ENCODE peak calls at places on chromosomes 6 and 20, in ten cellular contexts. One of them, this sample, is unnamed.
A peak's percentile ranks its signal among the peaks of the same experiment; 100 is the strongest.

GRCh38 chr20:48680650-48681049 is 147.1 kb downstream of the PREX1 start:
- DNase-seq in mucosa of gallbladder: no peak
- DNase-seq in fibroblast of mammary gland: no peak
- DNase-seq in non-pigmented ciliary epithelial cell: no peak
- DNase-seq in HepG2: no peak
- DNase-seq in GM12892: no peak
- DNase-seq in esophagus squamous epithelium: no peak
- DNase-seq in cardiac fibroblast: no peak
- DNase-seq in retina: no peak
- DNase-seq in fibroblast of pulmonary artery: no peak
- DNase-seq in this sample: no peak

GRCh38 chr20:37816003-37816402 is 86.9 kb upstream of the VSTM2L start:
- DNase-seq in mucosa of gallbladder: no peak
- DNase-seq in fibroblast of mammary gland: no peak
- DNase-seq in non-pigmented ciliary epithelial cell: no peak
- DNase-seq in HepG2: no peak
- DNase-seq in GM12892: no peak
- DNase-seq in esophagus squamous epithelium: no peak
- DNase-seq in cardiac fibroblast: no peak
- DNase-seq in retina: no peak
- DNase-seq in fibroblast of pulmonary artery: no peak
- DNase-seq in this sample: no peak

GRCh38 chr6:112833546-112834215 is 486.6 kb downstream of the RFPL4B start:
- DNase-seq in mucosa of gallbladder: no peak
- DNase-seq in fibroblast of mammary gland: no peak
- DNase-seq in non-pigmented ciliary epithelial cell: no peak
- DNase-seq in HepG2: no peak
- DNase-seq in GM12892: no peak
- DNase-seq in esophagus squamous epithelium: no peak
- DNase-seq in cardiac fibroblast: peak; percentile 56
- DNase-seq in retina: no peak
- DNase-seq in fibroblast of pulmonary artery: peak; percentile 15
- DNase-seq in this sample: no peak

GRCh38 chr20:22577515-22578220 is 6.7 kb downstream of the FOXA2 start:
- DNase-seq in mucosa of gallbladder: peak; percentile 59
- DNase-seq in fibroblast of mammary gland: no peak
- DNase-seq in non-pigmented ciliary epithelial cell: no peak
- DNase-seq in HepG2: peak; percentile 52
- DNase-seq in GM12892: no peak
- DNase-seq in esophagus squamous epithelium: no peak
- DNase-seq in cardiac fibroblast: no peak
- DNase-seq in retina: peak; percentile 57
- DNase-seq in fibroblast of pulmonary artery: no peak
- DNase-seq in this sample: no peak

GRCh38 chr6:79821859-79822258 is 125.5 kb downstream of the ELOVL4 start:
- DNase-seq in mucosa of gallbladder: no peak
- DNase-seq in fibroblast of mammary gland: peak; percentile 17
- DNase-seq in non-pigmented ciliary epithelial cell: no peak
- DNase-seq in HepG2: no peak
- DNase-seq in GM12892: no peak
- DNase-seq in esophagus squamous epithelium: no peak
- DNase-seq in cardiac fibroblast: peak; percentile 8
- DNase-seq in retina: no peak
- DNase-seq in fibroblast of pulmonary artery: peak; percentile 8
- DNase-seq in this sample: no peak

GRCh38 chr6:30730611-30731435 is 10.7 kb downstream of the TUBB start:
- DNase-seq in mucosa of gallbladder: peak; percentile 78
- DNase-seq in fibroblast of mammary gland: peak; percentile 41
- DNase-seq in non-pigmented ciliary epithelial cell: no peak
- DNase-seq in HepG2: peak; percentile 67
- DNase-seq in GM12892: peak; percentile 80
- DNase-seq in esophagus squamous epithelium: no peak
- DNase-seq in cardiac fibroblast: peak; percentile 57
- DNase-seq in retina: peak; percentile 77
- DNase-seq in fibroblast of pulmonary artery: no peak
- DNase-seq in this sample: no peak

GRCh38 chr6:45650527-45651135 is 272.9 kb upstream of the SUPT3H start:
- DNase-seq in mucosa of gallbladder: no peak
- DNase-seq in fibroblast of mammary gland: peak; percentile 98
- DNase-seq in non-pigmented ciliary epithelial cell: peak; percentile 97
- DNase-seq in HepG2: no peak
- DNase-seq in GM12892: no peak
- DNase-seq in esophagus squamous epithelium: no peak
- DNase-seq in cardiac fibroblast: peak; percentile 70
- DNase-seq in retina: no peak
- DNase-seq in fibroblast of pulmonary artery: peak; percentile 80
- DNase-seq in this sample: no peak

GRCh38 chr20:20780127-20780822 is 67.8 kb upstream of the RALGAPA2 start:
- DNase-seq in mucosa of gallbladder: peak; percentile 71
- DNase-seq in fibroblast of mammary gland: peak; percentile 25
- DNase-seq in non-pigmented ciliary epithelial cell: no peak
- DNase-seq in HepG2: peak; percentile 21
- DNase-seq in GM12892: no peak
- DNase-seq in esophagus squamous epithelium: no peak
- DNase-seq in cardiac fibroblast: peak; percentile 41
- DNase-seq in retina: no peak
- DNase-seq in fibroblast of pulmonary artery: peak; percentile 8
- DNase-seq in this sample: no peak

GRCh38 chr20:52972190-52972937 is at the start of gene TSHZ2:
- DNase-seq in mucosa of gallbladder: peak; percentile 81
- DNase-seq in fibroblast of mammary gland: peak; percentile 84
- DNase-seq in non-pigmented ciliary epithelial cell: no peak
- DNase-seq in HepG2: peak; percentile 24
- DNase-seq in GM12892: no peak
- DNase-seq in esophagus squamous epithelium: peak; percentile 6
- DNase-seq in cardiac fibroblast: peak; percentile 70
- DNase-seq in retina: peak; percentile 79
- DNase-seq in fibroblast of pulmonary artery: peak; percentile 65
- DNase-seq in this sample: no peak

GRCh38 chr6:153038378-153038777 is 35.9 kb upstream of the MTRF1L start:
- DNase-seq in mucosa of gallbladder: no peak
- DNase-seq in fibroblast of mammary gland: peak; percentile 90
- DNase-seq in non-pigmented ciliary epithelial cell: peak; percentile 45
- DNase-seq in HepG2: no peak
- DNase-seq in GM12892: no peak
- DNase-seq in esophagus squamous epithelium: no peak
- DNase-seq in cardiac fibroblast: peak; percentile 15
- DNase-seq in retina: no peak
- DNase-seq in fibroblast of pulmonary artery: peak; percentile 31
- DNase-seq in this sample: no peak

GRCh38 chr6:99031957-99032356 is 84.2 kb upstream of the FBXL4 start:
- DNase-seq in mucosa of gallbladder: no peak
- DNase-seq in fibroblast of mammary gland: no peak
- DNase-seq in non-pigmented ciliary epithelial cell: no peak
- DNase-seq in HepG2: no peak
- DNase-seq in GM12892: no peak
- DNase-seq in esophagus squamous epithelium: no peak
- DNase-seq in cardiac fibroblast: no peak
- DNase-seq in retina: no peak
- DNase-seq in fibroblast of pulmonary artery: no peak
- DNase-seq in this sample: no peak

GRCh38 chr6:12356983-12357972 is 67.1 kb downstream of the EDN1 start:
- DNase-seq in mucosa of gallbladder: no peak
- DNase-seq in fibroblast of mammary gland: peak; percentile 78
- DNase-seq in non-pigmented ciliary epithelial cell: no peak
- DNase-seq in HepG2: no peak
- DNase-seq in GM12892: no peak
- DNase-seq in esophagus squamous epithelium: no peak
- DNase-seq in cardiac fibroblast: no peak
- DNase-seq in retina: no peak
- DNase-seq in fibroblast of pulmonary artery: no peak
- DNase-seq in this sample: no peak

GRCh38 chr6:35727206-35727934 is 9.5 kb upstream of the ARMC12 start:
- DNase-seq in mucosa of gallbladder: peak; percentile 74
- DNase-seq in fibroblast of mammary gland: peak; percentile 96
- DNase-seq in non-pigmented ciliary epithelial cell: no peak
- DNase-seq in HepG2: peak; percentile 65
- DNase-seq in GM12892: peak; percentile 53
- DNase-seq in esophagus squamous epithelium: no peak
- DNase-seq in cardiac fibroblast: peak; percentile 97
- DNase-seq in retina: peak; percentile 89
- DNase-seq in fibroblast of pulmonary artery: peak; percentile 95
- DNase-seq in this sample: no peak

GRCh38 chr6:63502165-63502564 is 70.1 kb upstream of the LOC128125822 start:
- DNase-seq in mucosa of gallbladder: no peak
- DNase-seq in fibroblast of mammary gland: no peak
- DNase-seq in non-pigmented ciliary epithelial cell: no peak
- DNase-seq in HepG2: no peak
- DNase-seq in GM12892: no peak
- DNase-seq in esophagus squamous epithelium: no peak
- DNase-seq in cardiac fibroblast: no peak
- DNase-seq in retina: no peak
- DNase-seq in fibroblast of pulmonary artery: no peak
- DNase-seq in this sample: no peak

GRCh38 chr6:148491638-148492210 is 149.1 kb downstream of the SASH1 start:
- DNase-seq in mucosa of gallbladder: no peak
- DNase-seq in fibroblast of mammary gland: peak; percentile 64
- DNase-seq in non-pigmented ciliary epithelial cell: no peak
- DNase-seq in HepG2: no peak
- DNase-seq in GM12892: no peak
- DNase-seq in esophagus squamous epithelium: no peak
- DNase-seq in cardiac fibroblast: no peak
- DNase-seq in retina: no peak
- DNase-seq in fibroblast of pulmonary artery: no peak
- DNase-seq in this sample: no peak

GRCh38 chr20:57260065-57260958 is 6.1 kb downstream of the BMP7 start:
- DNase-seq in mucosa of gallbladder: no peak
- DNase-seq in fibroblast of mammary gland: no peak
- DNase-seq in non-pigmented ciliary epithelial cell: no peak
- DNase-seq in HepG2: no peak
- DNase-seq in GM12892: no peak
- DNase-seq in esophagus squamous epithelium: no peak
- DNase-seq in cardiac fibroblast: no peak
- DNase-seq in retina: peak; percentile 61
- DNase-seq in fibroblast of pulmonary artery: no peak
- DNase-seq in this sample: no peak

GRCh38 chr20:38214256-38214870 is 46.2 kb downstream of the KIAA1755 start:
- DNase-seq in mucosa of gallbladder: no peak
- DNase-seq in fibroblast of mammary gland: no peak
- DNase-seq in non-pigmented ciliary epithelial cell: no peak
- DNase-seq in HepG2: no peak
- DNase-seq in GM12892: no peak
- DNase-seq in esophagus squamous epithelium: no peak
- DNase-seq in cardiac fibroblast: no peak
- DNase-seq in retina: no peak
- DNase-seq in fibroblast of pulmonary artery: no peak
- DNase-seq in this sample: no peak

GRCh38 chr6:12288844-12289654 is 1.1 kb upstream of the EDN1 start:
- DNase-seq in mucosa of gallbladder: peak; percentile 62
- DNase-seq in fibroblast of mammary gland: peak; percentile 63
- DNase-seq in non-pigmented ciliary epithelial cell: no peak
- DNase-seq in HepG2: peak; percentile 18
- DNase-seq in GM12892: no peak
- DNase-seq in esophagus squamous epithelium: no peak
- DNase-seq in cardiac fibroblast: peak; percentile 76
- DNase-seq in retina: peak; percentile 68
- DNase-seq in fibroblast of pulmonary artery: peak; percentile 81
- DNase-seq in this sample: no peak

GRCh38 chr6:152356016-152356415 is 281.1 kb downstream of the SYNE1 start:
- DNase-seq in mucosa of gallbladder: no peak
- DNase-seq in fibroblast of mammary gland: no peak
- DNase-seq in non-pigmented ciliary epithelial cell: no peak
- DNase-seq in HepG2: no peak
- DNase-seq in GM12892: no peak
- DNase-seq in esophagus squamous epithelium: no peak
- DNase-seq in cardiac fibroblast: no peak
- DNase-seq in retina: no peak
- DNase-seq in fibroblast of pulmonary artery: no peak
- DNase-seq in this sample: no peak

GRCh38 chr6:56154076-56154475 is 93.3 kb downstream of the COL21A1 start:
- DNase-seq in mucosa of gallbladder: no peak
- DNase-seq in fibroblast of mammary gland: no peak
- DNase-seq in non-pigmented ciliary epithelial cell: no peak
- DNase-seq in HepG2: no peak
- DNase-seq in GM12892: no peak
- DNase-seq in esophagus squamous epithelium: no peak
- DNase-seq in cardiac fibroblast: no peak
- DNase-seq in retina: no peak
- DNase-seq in fibroblast of pulmonary artery: no peak
- DNase-seq in this sample: no peak

GRCh38 chr6:139330271-139330670 is 38.5 kb upstream of the TXLNB start:
- DNase-seq in mucosa of gallbladder: no peak
- DNase-seq in fibroblast of mammary gland: no peak
- DNase-seq in non-pigmented ciliary epithelial cell: no peak
- DNase-seq in HepG2: no peak
- DNase-seq in GM12892: no peak
- DNase-seq in esophagus squamous epithelium: no peak
- DNase-seq in cardiac fibroblast: no peak
- DNase-seq in retina: no peak
- DNase-seq in fibroblast of pulmonary artery: no peak
- DNase-seq in this sample: no peak

GRCh38 chr6:130708338-130708737 is 118.9 kb upstream of the SMLR1 start:
- DNase-seq in mucosa of gallbladder: no peak
- DNase-seq in fibroblast of mammary gland: no peak
- DNase-seq in non-pigmented ciliary epithelial cell: no peak
- DNase-seq in HepG2: no peak
- DNase-seq in GM12892: no peak
- DNase-seq in esophagus squamous epithelium: no peak
- DNase-seq in cardiac fibroblast: no peak
- DNase-seq in retina: no peak
- DNase-seq in fibroblast of pulmonary artery: no peak
- DNase-seq in this sample: no peak

GRCh38 chr6:33590531-33591198 is 10.6 kb upstream of the BAK1 start:
- DNase-seq in mucosa of gallbladder: no peak
- DNase-seq in fibroblast of mammary gland: peak; percentile 23
- DNase-seq in non-pigmented ciliary epithelial cell: no peak
- DNase-seq in HepG2: peak; percentile 80
- DNase-seq in GM12892: no peak
- DNase-seq in esophagus squamous epithelium: no peak
- DNase-seq in cardiac fibroblast: no peak
- DNase-seq in retina: no peak
- DNase-seq in fibroblast of pulmonary artery: no peak
- DNase-seq in this sample: no peak

GRCh38 chr6:42347456-42347855 is 104.3 kb downstream of the TRERF1 start:
- DNase-seq in mucosa of gallbladder: no peak
- DNase-seq in fibroblast of mammary gland: no peak
- DNase-seq in non-pigmented ciliary epithelial cell: no peak
- DNase-seq in HepG2: no peak
- DNase-seq in GM12892: no peak
- DNase-seq in esophagus squamous epithelium: no peak
- DNase-seq in cardiac fibroblast: no peak
- DNase-seq in retina: no peak
- DNase-seq in fibroblast of pulmonary artery: no peak
- DNase-seq in this sample: no peak

GRCh38 chr6:149851461-149851860 is 12.7 kb downstream of the LRP11 start:
- DNase-seq in mucosa of gallbladder: no peak
- DNase-seq in fibroblast of mammary gland: peak; percentile 87
- DNase-seq in non-pigmented ciliary epithelial cell: no peak
- DNase-seq in HepG2: no peak
- DNase-seq in GM12892: no peak
- DNase-seq in esophagus squamous epithelium: no peak
- DNase-seq in cardiac fibroblast: peak; percentile 33
- DNase-seq in retina: no peak
- DNase-seq in fibroblast of pulmonary artery: peak; percentile 47
- DNase-seq in this sample: no peak

GRCh38 chr6:147127587-147127986 is 76.6 kb upstream of the STXBP5 start:
- DNase-seq in mucosa of gallbladder: no peak
- DNase-seq in fibroblast of mammary gland: peak; percentile 68
- DNase-seq in non-pigmented ciliary epithelial cell: no peak
- DNase-seq in HepG2: no peak
- DNase-seq in GM12892: no peak
- DNase-seq in esophagus squamous epithelium: no peak
- DNase-seq in cardiac fibroblast: no peak
- DNase-seq in retina: no peak
- DNase-seq in fibroblast of pulmonary artery: no peak
- DNase-seq in this sample: no peak

GRCh38 chr6:151025076-151025475 is 159.6 kb downstream of the MTHFD1L start:
- DNase-seq in mucosa of gallbladder: no peak
- DNase-seq in fibroblast of mammary gland: no peak
- DNase-seq in non-pigmented ciliary epithelial cell: no peak
- DNase-seq in HepG2: no peak
- DNase-seq in GM12892: no peak
- DNase-seq in esophagus squamous epithelium: no peak
- DNase-seq in cardiac fibroblast: no peak
- DNase-seq in retina: peak; percentile 25
- DNase-seq in fibroblast of pulmonary artery: no peak
- DNase-seq in this sample: no peak

GRCh38 chr20:62745959-62746288 is 37.3 kb downstream of the NTSR1 start:
- DNase-seq in mucosa of gallbladder: no peak
- DNase-seq in fibroblast of mammary gland: no peak
- DNase-seq in non-pigmented ciliary epithelial cell: no peak
- DNase-seq in HepG2: no peak
- DNase-seq in GM12892: no peak
- DNase-seq in esophagus squamous epithelium: no peak
- DNase-seq in cardiac fibroblast: no peak
- DNase-seq in retina: no peak
- DNase-seq in fibroblast of pulmonary artery: no peak
- DNase-seq in this sample: no peak